ENCODE peak calls at places on chromosomes 2 and 18, in seven cellular contexts. O is endothelial cell, C is AG04450, R is heart right ventricle, J is GM10248, D is progenitor cell of endocrine pancreas, X is AG09319. A is an unnamed sample.

GRCh38 chr2:61460168-61460567 is 10.7 kb downstream of the USP34 start:
- DNase-seq in J (no peak), R (no peak), D (no peak), C (peak), X (peak), O (no peak), A (no peak)

GRCh38 chr2:11155326-11156059 is at the start of gene SLC66A3:
- DNase-seq in C (peak), R (no peak), J (no peak), D (no peak), X (peak), O (no peak), A (no peak)

GRCh38 chr2:129936334-129936934 is 43.0 kb upstream of the RAB6C start:
- DNase-seq in J (peak), C (no peak), O (peak), R (peak), X (no peak), D (peak), A (peak)

GRCh38 chr18:22624171-22624570 is 206.5 kb upstream of the CTAGE1 start:
- DNase-seq in C (no peak), J (no peak), X (no peak), O (no peak), D (no peak), R (no peak), A (no peak)

GRCh38 chr2:30707304-30707903 is 99.8 kb downstream of the CAPN13 start:
- DNase-seq in O (no peak), R (no peak), X (no peak), J (no peak), C (no peak), D (no peak), A (no peak)

GRCh38 chr2:138201326-138201725 is 237.1 kb downstream of the HNMT start:
- DNase-seq in R (no peak), C (no peak), O (no peak), D (no peak), J (no peak), X (no peak), A (no peak)

GRCh38 chr2:64866797-64867196 is 122.4 kb upstream of the SLC1A4 start:
- DNase-seq in O (no peak), J (no peak), D (no peak), R (no peak), X (peak), C (peak), A (no peak)

GRCh38 chr2:191385416-191386160 is 140.4 kb downstream of the MYO1B start:
- DNase-seq in J (no peak), O (no peak), R (no peak), X (no peak), C (no peak), D (no peak), A (no peak)

GRCh38 chr2:107529146-107529545 is 297.5 kb upstream of the RGPD4 start:
- DNase-seq in C (no peak), O (no peak), X (no peak), D (no peak), R (peak), J (no peak), A (no peak)

GRCh38 chr2:198874502-198874858 is 583.3 kb downstream of the SATB2 start:
- DNase-seq in X (no peak), O (no peak), J (no peak), R (no peak), C (no peak), D (no peak), A (no peak)

GRCh38 chr18:63518178-63519012 is 23.8 kb upstream of the SERPINB12 start:
- DNase-seq in X (peak), R (peak), D (peak), C (peak), J (peak), O (peak), A (no peak)

GRCh38 chr18:21513292-21513691 is 87.2 kb downstream of the ESCO1 start:
- DNase-seq in R (no peak), C (no peak), X (no peak), O (no peak), D (no peak), J (no peak), A (no peak)

GRCh38 chr2:43399515-43400245 is 173.3 kb upstream of the ZFP36L2 start:
- DNase-seq in D (no peak), J (no peak), O (no peak), X (peak), R (peak), C (peak), A (no peak)

GRCh38 chr2:11748018-11748860 is 1.8 kb downstream of the LPIN1 start:
- DNase-seq in D (no peak), X (no peak), C (no peak), R (no peak), O (no peak), J (no peak), A (no peak)

GRCh38 chr2:165452327-165452726 is 17.2 kb upstream of the CSRNP3 start:
- DNase-seq in R (no peak), D (no peak), O (no peak), C (no peak), J (no peak), X (no peak), A (no peak)

GRCh38 chr2:871175-871727 is 79.4 kb upstream of the SNTG2 start:
- DNase-seq in X (no peak), D (no peak), O (no peak), R (no peak), J (no peak), C (no peak), A (no peak)

GRCh38 chr18:666177-666576 is 8.7 kb downstream of the TYMS start:
- DNase-seq in C (no peak), X (no peak), R (no peak), O (no peak), D (no peak), J (no peak), A (no peak)

GRCh38 chr2:24708537-24709152 is 84.5 kb downstream of the PTRHD1 start:
- DNase-seq in X (no peak), C (peak), O (no peak), J (no peak), D (no peak), R (no peak), A (no peak)

GRCh38 chr2:104863585-104864279 is 9.8 kb downstream of the POU3F3 start:
- DNase-seq in R (no peak), D (no peak), J (no peak), C (no peak), O (peak), X (no peak), A (no peak)

GRCh38 chr18:77597726-77598125 is 348.1 kb downstream of the GALR1 start:
- DNase-seq in O (no peak), R (no peak), D (no peak), J (no peak), C (no peak), X (no peak), A (no peak)

GRCh38 chr18:22983175-22983574 is 50.0 kb downstream of the RBBP8 start:
- DNase-seq in X (no peak), O (no peak), R (no peak), D (no peak), J (peak), C (peak), A (no peak)

GRCh38 chr2:117646872-117647271 is 167.6 kb upstream of the DDX18 start:
- DNase-seq in C (no peak), R (no peak), X (no peak), J (no peak), O (no peak), D (no peak), A (no peak)

GRCh38 chr2:136522724-136523123 is 242.6 kb upstream of the THSD7B start:
- DNase-seq in D (no peak), O (no peak), X (no peak), R (no peak), J (no peak), C (no peak), A (no peak)

GRCh38 chr2:207328944-207329386 is 163.2 kb upstream of the KLF7 start:
- DNase-seq in J (no peak), C (no peak), X (no peak), R (no peak), D (no peak), O (no peak), A (no peak)

GRCh38 chr18:829432-829831 is 17.4 kb upstream of the YES1 start:
- DNase-seq in X (no peak), R (no peak), J (no peak), D (no peak), O (no peak), C (no peak), A (no peak)

GRCh38 chr2:186309901-186310300 is 176.2 kb upstream of the ZC3H15 start:
- DNase-seq in D (no peak), J (no peak), R (peak), C (no peak), O (no peak), X (no peak), A (no peak)

GRCh38 chr2:126518206-126518605 is 137.8 kb upstream of the GYPC start:
- DNase-seq in C (no peak), J (no peak), R (no peak), O (no peak), X (no peak), D (no peak), A (no peak)

GRCh38 chr2:30655211-30655610 is 152.0 kb downstream of the CAPN13 start:
- DNase-seq in R (no peak), D (no peak), O (no peak), J (no peak), C (no peak), X (no peak), A (no peak)

GRCh38 chr2:128363991-128364390 is 45.3 kb upstream of the HS6ST1 start:
- DNase-seq in O (no peak), C (no peak), R (no peak), X (no peak), J (no peak), D (no peak), A (no peak)

GRCh38 chr2:98691307-98691706 is 39.6 kb downstream of the MGAT4A start:
- DNase-seq in X (no peak), D (no peak), R (no peak), C (no peak), O (no peak), J (no peak), A (no peak)

GRCh38 chr2:88549616-88550292 is 77.5 kb downstream of the EIF2AK3 start:
- DNase-seq in C (no peak), J (no peak), R (no peak), X (no peak), D (no peak), O (no peak), A (no peak)

GRCh38 chr2:175187378-175187777 is 5.9 kb upstream of the ATP5MC3 start:
- DNase-seq in J (no peak), O (no peak), C (no peak), D (no peak), R (no peak), X (no peak), A (no peak)

GRCh38 chr2:20186855-20187187 is 38.1 kb downstream of the SDC1 start:
- DNase-seq in J (no peak), X (no peak), C (no peak), D (no peak), O (no peak), R (no peak), A (no peak)

GRCh38 chr2:95004287-95004686 is 21.2 kb upstream of the MAL start:
- DNase-seq in D (no peak), J (no peak), R (no peak), O (no peak), X (no peak), C (no peak), A (no peak)

GRCh38 chr2:38653715-38654494 is 12.0 kb upstream of the GALM start:
- DNase-seq in C (no peak), X (no peak), J (no peak), O (no peak), D (no peak), R (no peak), A (no peak)

GRCh38 chr2:211955648-211956047 is 583.0 kb downstream of the ERBB4 start:
- DNase-seq in X (no peak), J (no peak), O (no peak), C (no peak), R (no peak), D (no peak), A (no peak)

DNA sequence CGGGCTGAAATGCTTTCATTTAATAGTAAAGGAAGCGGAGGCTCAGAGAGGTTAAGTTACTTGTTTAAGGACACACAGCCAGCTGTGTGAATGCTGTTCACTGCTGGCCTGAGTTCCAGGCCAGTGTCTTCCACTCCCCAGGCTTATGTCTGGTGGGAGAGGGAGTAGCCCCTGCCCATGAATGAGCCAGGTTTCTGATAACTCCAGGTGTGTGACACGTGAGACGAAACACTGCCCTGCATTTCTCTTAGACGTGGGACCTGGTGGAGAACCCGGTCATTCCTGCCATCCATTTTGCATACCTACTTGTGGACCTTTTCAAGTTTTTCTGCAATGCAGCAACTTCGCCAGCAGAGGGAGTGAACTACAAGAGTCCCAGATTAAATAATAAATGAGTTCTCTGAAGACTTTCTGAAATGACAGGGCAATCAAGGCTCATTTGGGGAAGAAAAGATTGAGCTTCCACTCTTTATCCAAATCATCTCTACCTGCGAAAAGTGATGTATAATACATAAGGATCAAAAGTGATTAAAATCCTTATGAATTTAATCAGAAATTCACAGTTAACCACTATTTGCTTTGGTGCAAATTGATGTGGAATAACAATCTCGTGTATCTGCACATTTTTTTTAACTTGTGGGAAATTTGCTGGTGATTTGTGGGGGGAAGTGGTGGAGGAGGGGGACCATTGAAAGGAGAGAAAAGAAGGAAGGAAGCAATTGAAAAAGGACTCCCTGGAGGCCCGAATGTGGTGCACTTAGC is 79.4 kb upstream of the ASB18 start:
- DNase-seq in R (peak), C (peak), D (peak), J (peak), O (peak), X (peak), A (no peak)
- TF ChIP-seq CTCF in R (peak), C (peak), D (peak), J (peak), O (peak), X (peak), A (peak)

DNA sequence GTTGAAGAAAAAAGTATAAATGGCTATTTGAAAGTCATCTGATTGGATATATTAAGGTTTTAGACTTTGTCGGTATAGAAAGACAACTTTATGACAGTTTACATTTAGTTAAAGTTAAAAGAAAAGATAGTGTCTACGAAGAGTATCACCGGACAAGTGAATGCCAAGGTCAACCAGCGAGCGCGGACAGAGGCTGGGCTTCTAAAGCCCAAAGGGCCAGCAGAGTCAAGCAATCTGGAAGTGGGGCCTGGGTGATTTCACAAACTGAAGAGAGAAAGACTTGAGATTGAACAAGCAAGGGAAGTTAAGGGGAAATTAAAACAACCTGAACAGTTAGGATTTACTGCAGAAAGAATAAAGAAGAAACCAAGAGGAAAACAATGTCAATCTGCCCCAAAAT is 16.3 kb downstream of the ZNF521 start:
- DNase-seq in D (no peak), C (no peak), O (no peak), J (no peak), X (no peak), R (no peak), A (no peak)
- TF ChIP-seq CTCF in D (no peak), C (no peak), O (no peak), J (no peak), X (no peak), R (no peak), A (no peak)

DNA sequence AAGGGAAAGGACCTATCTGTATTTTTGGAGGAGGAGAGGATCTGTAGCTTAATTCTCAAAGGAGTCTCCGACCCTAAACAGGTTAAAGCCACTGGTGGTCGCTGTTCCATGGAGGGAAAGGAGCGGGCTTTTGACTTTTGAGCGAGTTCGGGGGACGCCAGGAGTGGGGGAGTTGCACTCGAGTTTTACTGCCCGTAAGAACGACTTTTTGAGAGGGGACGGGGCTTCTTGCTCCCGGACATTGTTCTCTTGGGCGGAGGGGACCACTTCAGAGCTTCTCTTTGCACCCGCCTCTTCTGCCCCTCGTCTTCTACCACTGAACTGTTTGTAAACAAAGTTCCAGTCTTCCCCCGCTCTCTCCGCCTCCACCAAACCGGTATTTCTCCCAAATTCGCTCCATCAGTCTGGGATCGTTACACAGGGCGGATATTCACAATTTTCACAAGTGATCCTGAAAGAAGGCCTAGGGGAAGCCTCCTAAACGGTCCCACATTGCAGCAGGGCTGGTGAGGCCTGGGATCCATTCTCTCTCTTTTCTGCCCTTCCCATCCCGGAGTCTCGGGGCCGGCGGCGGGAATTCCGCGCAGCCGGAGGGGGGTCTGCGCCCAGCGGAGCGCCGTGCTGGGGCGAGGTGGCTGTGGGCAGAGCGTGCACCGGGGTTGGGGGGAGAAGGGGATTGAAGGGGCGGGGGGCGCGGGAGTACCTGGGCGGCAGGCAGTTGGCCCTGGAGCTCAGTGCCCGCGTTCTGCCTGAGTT is 6.6 kb downstream of the DLX2 start:
- DNase-seq in C (no peak), O (no peak), X (no peak), J (peak), R (no peak), D (no peak), A (no peak)
- TF ChIP-seq CTCF in C (peak), O (no peak), X (peak), J (peak), R (no peak), D (peak), A (no peak)

DNA sequence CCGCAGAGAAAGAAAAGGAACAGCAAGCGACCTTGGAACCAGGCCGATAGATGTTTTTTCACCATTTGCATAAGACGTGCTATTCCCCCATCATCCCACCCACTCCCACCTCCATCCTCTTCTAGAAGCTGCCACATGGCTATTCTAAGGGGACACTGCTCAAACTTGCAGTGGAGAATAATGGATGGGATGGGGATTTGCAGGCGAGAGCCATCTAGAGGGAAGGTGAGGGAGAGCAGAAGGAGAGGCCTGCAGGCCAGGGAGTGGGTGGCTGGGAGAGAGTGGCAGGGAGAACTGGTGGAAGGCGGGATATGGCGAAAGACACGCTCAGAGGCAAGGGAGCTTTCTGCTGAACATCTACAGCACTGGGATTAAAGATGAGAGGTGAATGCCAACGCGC is 84.9 kb downstream of the MAPK4 start:
- DNase-seq in O (peak), D (no peak), C (no peak), X (no peak), R (no peak), J (no peak), A (no peak)
- TF ChIP-seq CTCF in O (no peak), D (peak), C (no peak), X (peak), R (peak), J (no peak), A (no peak)

DNA sequence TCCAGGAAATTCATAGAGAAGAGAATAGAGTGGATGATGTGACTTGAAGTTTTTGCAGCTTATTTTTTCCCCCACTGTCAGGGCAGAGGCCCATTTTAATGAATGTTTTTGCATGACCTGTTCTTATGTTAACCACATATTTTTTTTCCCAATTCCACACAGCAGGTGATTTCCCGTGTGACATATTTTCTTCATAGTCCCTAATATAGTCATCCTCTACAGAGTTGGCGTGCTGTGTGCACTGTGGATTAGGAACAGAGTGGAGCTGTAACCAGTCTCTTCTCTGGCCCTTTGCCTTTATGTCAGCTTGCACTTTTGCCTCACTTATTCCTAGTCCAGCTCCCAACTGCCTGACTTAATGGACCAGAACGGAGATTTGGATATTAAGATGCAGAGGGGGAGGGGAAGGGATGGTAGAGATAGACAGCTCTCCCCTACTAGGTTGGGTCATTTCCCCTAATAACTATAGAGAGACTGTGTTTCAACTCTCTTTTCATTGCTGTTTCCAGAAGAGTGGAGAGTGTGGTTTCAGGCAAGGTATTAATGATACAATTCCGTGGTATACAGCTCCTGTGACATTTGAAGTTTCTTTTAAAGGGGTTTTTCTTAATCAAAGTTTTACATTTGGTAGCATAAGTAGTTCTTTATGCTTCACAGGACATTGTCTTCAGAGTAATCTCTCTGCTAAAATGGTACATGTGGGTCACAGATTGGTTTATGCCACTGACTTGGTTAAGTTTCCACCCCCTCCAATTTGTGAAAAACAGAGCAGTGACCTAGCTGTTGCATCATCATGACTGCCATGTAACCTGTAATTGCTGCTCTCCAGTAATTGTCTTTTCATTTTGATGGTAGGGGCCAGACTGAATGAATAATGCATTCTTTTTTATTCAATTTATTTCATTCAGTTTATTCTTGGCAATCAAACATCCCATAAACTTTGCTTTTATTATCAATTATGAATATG is 161.3 kb downstream of the HAUS1 start:
- DNase-seq in C (no peak), X (no peak), R (no peak), O (no peak), J (no peak), D (no peak), A (no peak)
- TF ChIP-seq CTCF in C (no peak), X (no peak), R (no peak), O (no peak), J (no peak), D (no peak), A (no peak)

GRCh38 chr2:102841107-102841840 is 79.4 kb downstream of the TMEM182 start:
- DNase-seq in O (peak), C (peak), R (peak), J (peak), D (peak), X (no peak), A (no peak)
- TF ChIP-seq CTCF in O (no peak), C (peak), R (peak), J (peak), D (peak), X (peak), A (no peak)

A was measured in activated B cell treated with CpG ODN at 0.5 μM for 24 hours.